ENCODE peak calls at places on chromosomes 1 and 21, in five cellular contexts. One of them, this sample, is unnamed. For H3K4me1, the result is how much of the 10 kb centered on the place peaks cover.

GRCh38 chr1:222582099-222582774 is 7.5 kb downstream of the TAF1A start:
- DNase-seq in gastrocnemius medialis: no peak
- DNase-seq in iPS DF 6.9: no peak
- DNase-seq in A549: no peak
- DNase-seq in cardiac muscle cell: peak
- DNase-seq in this sample: no peak

GRCh38 chr21:42496120-42496838 is at the start of gene RSPH1:
- DNase-seq in iPS DF 6.9: peak
- DNase-seq in gastrocnemius medialis: peak
- DNase-seq in cardiac muscle cell: peak
- DNase-seq in A549: peak
- DNase-seq in this sample: peak

GRCh38 chr21:26130249-26130896 is 40.2 kb downstream of the APP start:
- DNase-seq in gastrocnemius medialis: no peak
- DNase-seq in A549: no peak
- DNase-seq in iPS DF 6.9: no peak
- DNase-seq in cardiac muscle cell: peak
- DNase-seq in this sample: no peak

GRCh38 chr1:203557390-203557789 is 63.4 kb downstream of the OPTC start:
- DNase-seq in cardiac muscle cell: peak
- DNase-seq in gastrocnemius medialis: peak
- DNase-seq in iPS DF 6.9: no peak
- DNase-seq in A549: no peak
- DNase-seq in this sample: no peak

GRCh38 chr1:156438278-156438987 is 62.1 kb downstream of the MEF2D start:
- DNase-seq in cardiac muscle cell: no peak
- DNase-seq in A549: no peak
- DNase-seq in gastrocnemius medialis: no peak
- DNase-seq in iPS DF 6.9: no peak
- DNase-seq in this sample: no peak

GRCh38 chr1:211647666-211648065 is 27.8 kb downstream of the NEK2 start:
- DNase-seq in cardiac muscle cell: no peak
- DNase-seq in gastrocnemius medialis: no peak
- DNase-seq in A549: no peak
- DNase-seq in iPS DF 6.9: no peak
- DNase-seq in this sample: no peak

GRCh38 chr1:68301538-68301937 is 69.2 kb upstream of the WLS start:
- DNase-seq in cardiac muscle cell: peak
- DNase-seq in iPS DF 6.9: no peak
- DNase-seq in A549: no peak
- DNase-seq in gastrocnemius medialis: no peak
- DNase-seq in this sample: no peak

GRCh38 chr1:238254935-238255334 is 364.2 kb upstream of the ZP4 start:
- DNase-seq in iPS DF 6.9: no peak
- DNase-seq in gastrocnemius medialis: no peak
- DNase-seq in cardiac muscle cell: no peak
- DNase-seq in A549: no peak
- DNase-seq in this sample: no peak

GRCh38 chr1:201050515-201051277 is 27.2 kb upstream of the KIF21B start:
- DNase-seq in A549: no peak
- DNase-seq in gastrocnemius medialis: no peak
- DNase-seq in cardiac muscle cell: peak
- DNase-seq in iPS DF 6.9: no peak
- DNase-seq in this sample: no peak

GRCh38 chr1:220367833-220368232 is 95.6 kb upstream of the RAB3GAP2 start:
- DNase-seq in cardiac muscle cell: no peak
- DNase-seq in A549: no peak
- DNase-seq in gastrocnemius medialis: no peak
- DNase-seq in iPS DF 6.9: no peak
- DNase-seq in this sample: no peak

GRCh38 chr1:12447849-12448312 is 170.1 kb downstream of the DHRS3 start:
- DNase-seq in A549: no peak
- DNase-seq in iPS DF 6.9: no peak
- DNase-seq in cardiac muscle cell: peak
- DNase-seq in gastrocnemius medialis: no peak
- DNase-seq in this sample: no peak

GRCh38 chr1:210246447-210246846 is 13.9 kb downstream of the SERTAD4 start:
- DNase-seq in cardiac muscle cell: peak
- DNase-seq in A549: no peak
- DNase-seq in gastrocnemius medialis: no peak
- DNase-seq in iPS DF 6.9: no peak
- DNase-seq in this sample: no peak

GRCh38 chr1:103110701-103111100 is 2.4 kb upstream of the COL11A1 start:
- DNase-seq in cardiac muscle cell: no peak
- DNase-seq in A549: no peak
- DNase-seq in iPS DF 6.9: no peak
- DNase-seq in gastrocnemius medialis: no peak
- DNase-seq in this sample: no peak

GRCh38 chr1:151540982-151541377 is 871 bp downstream of the TUFT1 start:
- DNase-seq in A549: peak
- DNase-seq in iPS DF 6.9: no peak
- DNase-seq in cardiac muscle cell: no peak
- DNase-seq in gastrocnemius medialis: no peak
- DNase-seq in this sample: peak

GRCh38 chr1:221025391-221026355 is 146.4 kb downstream of the HLX start:
- DNase-seq in A549: no peak
- DNase-seq in gastrocnemius medialis: no peak
- DNase-seq in iPS DF 6.9: no peak
- DNase-seq in cardiac muscle cell: no peak
- DNase-seq in this sample: no peak

GRCh38 chr1:238223067-238223640 is 332.4 kb upstream of the ZP4 start:
- DNase-seq in cardiac muscle cell: no peak
- DNase-seq in iPS DF 6.9: no peak
- DNase-seq in gastrocnemius medialis: no peak
- DNase-seq in A549: no peak
- DNase-seq in this sample: no peak

GRCh38 chr1:228695015-228695955 is 40.0 kb upstream of the RHOU start:
- DNase-seq in iPS DF 6.9: no peak
- DNase-seq in gastrocnemius medialis: no peak
- DNase-seq in A549: no peak
- DNase-seq in cardiac muscle cell: no peak
- DNase-seq in this sample: no peak

GRCh38 chr1:222643937-222644648 is 26.2 kb downstream of the MIA3 start:
- DNase-seq in A549: peak
- DNase-seq in cardiac muscle cell: peak
- DNase-seq in gastrocnemius medialis: peak
- DNase-seq in iPS DF 6.9: peak
- DNase-seq in this sample: peak

GRCh38 chr1:29033829-29034466 is 89.8 kb downstream of the TMEM200B start:
- DNase-seq in gastrocnemius medialis: no peak
- DNase-seq in cardiac muscle cell: peak
- DNase-seq in iPS DF 6.9: no peak
- DNase-seq in A549: peak
- DNase-seq in this sample: no peak

GRCh38 chr1:172041102-172041501 is 199.8 kb downstream of the DNM3 start:
- DNase-seq in cardiac muscle cell: no peak
- DNase-seq in A549: no peak
- DNase-seq in gastrocnemius medialis: no peak
- DNase-seq in iPS DF 6.9: no peak
- DNase-seq in this sample: no peak

GRCh38 chr1:67791686-67792475 is 41.4 kb downstream of the GNG12 start:
- DNase-seq in A549: peak
- DNase-seq in gastrocnemius medialis: peak
- DNase-seq in iPS DF 6.9: no peak
- DNase-seq in cardiac muscle cell: peak
- DNase-seq in this sample: no peak

GRCh38 chr1:84096121-84096635 is 47.9 kb upstream of the PRKACB start:
- DNase-seq in gastrocnemius medialis: no peak
- DNase-seq in cardiac muscle cell: no peak
- DNase-seq in iPS DF 6.9: no peak
- DNase-seq in A549: no peak
- DNase-seq in this sample: no peak

DNA sequence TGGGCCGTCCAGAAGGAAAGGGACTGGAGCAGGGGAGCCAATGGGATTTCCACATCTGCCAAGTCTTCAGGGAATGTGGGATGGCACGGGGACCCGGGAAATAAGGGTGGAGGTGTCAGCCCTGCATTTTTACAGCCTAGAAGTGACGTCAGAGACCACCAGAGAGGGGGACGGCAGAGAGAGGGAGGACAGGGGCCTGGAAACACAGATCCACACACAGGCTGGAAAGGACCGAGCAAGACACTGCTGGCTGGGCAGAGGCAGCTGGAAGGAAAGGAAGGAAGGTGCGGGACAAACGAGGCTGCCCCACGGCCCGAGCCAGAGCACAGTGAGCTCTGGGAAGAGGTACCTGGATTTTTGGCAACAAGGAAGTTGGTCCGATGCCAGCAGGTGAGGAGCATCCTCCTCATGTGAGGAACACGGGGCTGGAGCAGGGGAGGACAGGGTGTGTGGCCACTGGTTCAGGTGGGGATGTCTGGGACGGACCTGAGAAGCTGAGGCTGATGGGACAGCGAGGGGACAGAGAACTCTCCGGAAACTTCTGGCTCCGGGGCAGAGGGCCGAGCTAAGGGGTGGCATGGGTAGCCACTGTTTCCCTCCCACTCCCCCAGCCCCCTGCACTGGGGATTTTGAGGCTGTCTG is 138.3 kb downstream of the PGBD5 start:
- DNase-seq in A549: no peak
- DNase-seq in cardiac muscle cell: no peak
- DNase-seq in iPS DF 6.9: no peak
- DNase-seq in gastrocnemius medialis: peak
- DNase-seq in this sample: no peak
- H3K4me1 ChIP-seq in A549: under half
- H3K4me1 ChIP-seq in cardiac muscle cell: under half
- H3K4me1 ChIP-seq in iPS DF 6.9: under half
- H3K4me1 ChIP-seq in gastrocnemius medialis: under half
- H3K4me1 ChIP-seq in this sample: under half

DNA sequence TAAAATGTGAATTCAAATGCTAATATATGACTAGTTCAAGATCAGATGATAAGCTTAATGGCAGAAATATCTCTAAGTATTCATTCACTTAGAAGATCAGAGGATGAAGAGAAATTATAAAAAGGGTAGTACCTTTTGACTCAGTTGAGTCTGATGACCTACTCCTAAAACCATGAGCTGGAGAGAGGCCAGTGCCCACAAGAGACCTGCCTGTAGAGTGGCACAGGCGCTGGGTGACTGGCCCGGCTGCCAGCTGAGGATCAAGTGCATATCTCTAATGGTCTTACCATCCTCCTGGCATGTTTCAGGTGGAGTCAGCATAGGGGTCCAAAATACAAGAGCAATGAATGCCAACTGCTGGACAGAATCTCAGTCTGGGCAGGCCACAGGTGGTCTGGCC is 14.1 kb downstream of the DDAH1 start:
- DNase-seq in iPS DF 6.9: no peak
- DNase-seq in cardiac muscle cell: no peak
- DNase-seq in gastrocnemius medialis: no peak
- DNase-seq in A549: no peak
- DNase-seq in this sample: peak
- H3K4me1 ChIP-seq in iPS DF 6.9: under half
- H3K4me1 ChIP-seq in cardiac muscle cell: under half
- H3K4me1 ChIP-seq in gastrocnemius medialis: under half
- H3K4me1 ChIP-seq in A549: under half
- H3K4me1 ChIP-seq in this sample: under half

DNA sequence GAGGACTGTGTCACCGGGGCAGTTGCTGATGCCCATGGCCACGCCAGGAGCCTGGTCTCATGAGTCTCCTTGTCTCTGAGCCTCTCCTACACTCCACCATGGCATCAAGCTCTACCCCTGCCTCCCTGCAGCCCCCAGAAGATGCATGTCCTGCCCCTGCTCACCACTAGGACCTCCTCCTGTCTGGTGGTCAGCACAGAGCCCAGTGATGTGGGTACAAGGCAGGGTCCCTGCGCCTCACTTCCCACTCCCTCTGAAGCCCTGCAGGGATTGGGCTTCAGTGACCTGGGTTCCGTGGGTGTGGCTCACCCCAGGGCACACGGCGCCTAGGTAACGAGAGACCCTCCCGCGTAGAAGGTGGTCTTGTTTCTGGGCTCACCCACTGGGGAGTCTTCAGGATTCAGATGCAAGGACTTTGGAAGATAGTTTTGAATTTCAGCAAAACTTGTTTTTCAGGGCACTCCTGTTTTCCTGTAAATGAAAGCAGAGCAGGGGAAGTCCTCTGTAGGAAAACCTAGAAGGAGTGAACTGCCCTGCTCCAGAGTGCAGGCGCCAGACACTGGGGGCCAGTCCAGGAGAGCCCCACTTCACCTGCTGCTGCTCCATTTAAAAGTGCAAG is 2.8 kb downstream of the COL18A1 start:
- DNase-seq in iPS DF 6.9: no peak
- DNase-seq in gastrocnemius medialis: no peak
- DNase-seq in cardiac muscle cell: no peak
- DNase-seq in A549: no peak
- DNase-seq in this sample: peak
- H3K4me1 ChIP-seq in iPS DF 6.9: under half
- H3K4me1 ChIP-seq in gastrocnemius medialis: under half
- H3K4me1 ChIP-seq in cardiac muscle cell: half or more
- H3K4me1 ChIP-seq in A549: under half
- H3K4me1 ChIP-seq in this sample: under half

GRCh38 chr1:6961905-6962304 is 176.7 kb downstream of the CAMTA1 start:
- DNase-seq in gastrocnemius medialis: no peak
- DNase-seq in iPS DF 6.9: no peak
- DNase-seq in A549: no peak
- DNase-seq in cardiac muscle cell: no peak
- DNase-seq in this sample: no peak
- H3K4me1 ChIP-seq in gastrocnemius medialis: under half
- H3K4me1 ChIP-seq in iPS DF 6.9: under half
- H3K4me1 ChIP-seq in A549: under half
- H3K4me1 ChIP-seq in cardiac muscle cell: under half
- H3K4me1 ChIP-seq in this sample: under half

DNA sequence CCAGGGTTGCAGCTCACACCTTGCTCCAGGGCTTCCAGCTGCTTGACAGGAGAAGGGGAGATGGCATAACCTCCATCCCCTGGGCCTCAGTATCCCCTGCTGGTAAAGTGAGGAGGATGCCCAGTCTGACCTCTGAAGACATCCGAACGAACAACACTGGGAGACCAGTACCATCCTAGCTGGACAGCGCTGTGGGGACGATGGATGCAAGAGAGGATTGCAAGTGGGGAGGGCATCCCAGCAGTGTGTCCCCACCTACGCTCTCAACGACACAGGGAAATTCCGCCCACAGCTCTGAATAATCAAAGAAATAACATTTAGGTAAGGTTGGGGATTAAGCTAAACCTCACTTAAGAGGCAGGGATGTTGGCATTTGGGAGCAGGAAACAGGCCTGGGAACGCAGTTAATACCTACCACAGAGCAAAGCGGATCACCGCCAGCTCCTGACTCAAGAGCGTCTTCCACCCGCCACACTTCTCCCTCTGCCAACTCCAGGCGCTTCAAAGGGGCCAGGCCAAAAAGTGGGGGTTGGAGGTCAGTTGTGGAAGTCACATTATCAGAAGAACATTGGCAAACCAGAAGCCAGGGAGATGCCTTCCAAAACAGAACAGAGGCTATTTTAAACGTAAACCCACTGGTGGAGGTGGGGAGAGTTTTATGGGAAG is 47.6 kb downstream of the SSBP3 start:
- DNase-seq in iPS DF 6.9: no peak
- DNase-seq in gastrocnemius medialis: no peak
- DNase-seq in A549: no peak
- DNase-seq in cardiac muscle cell: no peak
- DNase-seq in this sample: peak
- H3K4me1 ChIP-seq in iPS DF 6.9: under half
- H3K4me1 ChIP-seq in gastrocnemius medialis: half or more
- H3K4me1 ChIP-seq in A549: under half
- H3K4me1 ChIP-seq in cardiac muscle cell: half or more
- H3K4me1 ChIP-seq in this sample: half or more

This sample was measured in psoas muscle.